ENCODE peak calls at places on chromosomes 12 and 14, in nine cellular contexts. F is HCEC 1CT; H is HT1080; U is astrocyte of the cerebellum; X is psoas muscle; Y is T-helper 1 cell; A is left colon; Q is activated naive CD8-positive, alpha-beta T cell treated with anti-CD3 and anti-CD28 coated beads, Interleukin-2, amount 50 U/mL, for 24 hours; T is SK-N-MC. E is an unnamed sample.

GRCh38 chr14:32588448-32589320 is 259.6 kb downstream of the AKAP6 start:
- DNase-seq in U (peak), Q (no peak), A (no peak), H (no peak), T (peak), X (no peak), F (peak), Y (no peak), E (no peak)

GRCh38 chr14:45181806-45182205 is 46.1 kb downstream of the FANCM start:
- DNase-seq in A (no peak), X (no peak), Y (no peak), H (no peak), T (no peak), U (no peak), F (no peak), Q (no peak), E (no peak)

GRCh38 chr12:94244165-94245133 is 96.1 kb downstream of the PLXNC1 start:
- DNase-seq in T (no peak), F (peak), H (peak), U (no peak), X (no peak), Y (no peak), Q (peak), A (peak), E (peak)

GRCh38 chr14:92599786-92600185 is 86.2 kb downstream of the RIN3 start:
- DNase-seq in A (no peak), X (no peak), U (no peak), F (no peak), T (no peak), Q (no peak), Y (no peak), H (peak), E (no peak)

GRCh38 chr12:88562151-88562550 is 18.1 kb downstream of the KITLG start:
- DNase-seq in Q (no peak), H (no peak), U (no peak), A (no peak), X (no peak), F (no peak), Y (no peak), T (no peak), E (no peak)

GRCh38 chr12:56773113-56773512 is 10.0 kb downstream of the HSD17B6 start:
- DNase-seq in Y (no peak), X (no peak), H (no peak), U (no peak), Q (no peak), F (no peak), T (no peak), A (no peak), E (no peak)

GRCh38 chr12:24054411-24054810 is 104.9 kb upstream of the SOX5 start:
- DNase-seq in U (no peak), F (no peak), H (no peak), A (no peak), T (no peak), X (no peak), Q (no peak), Y (no peak), E (no peak)

GRCh38 chr14:84927096-84927910 is 602.6 kb upstream of the FLRT2 start:
- DNase-seq in H (no peak), A (no peak), X (no peak), F (no peak), U (no peak), T (no peak), Y (no peak), Q (no peak), E (no peak)

GRCh38 chr12:27293463-27293862 is 39.2 kb upstream of the BMAL2 start:
- DNase-seq in Y (no peak), U (peak), Q (no peak), F (no peak), T (no peak), A (no peak), H (no peak), X (no peak), E (no peak)

GRCh38 chr12:24280085-24280842 is 330.8 kb upstream of the SOX5 start:
- DNase-seq in X (no peak), Y (no peak), T (no peak), Q (no peak), F (no peak), H (no peak), A (no peak), U (no peak), E (no peak)

GRCh38 chr12:103677341-103677740 is 90.3 kb downstream of the STAB2 start:
- DNase-seq in T (no peak), Q (no peak), U (no peak), X (no peak), H (no peak), F (no peak), Y (no peak), A (peak), E (no peak)

GRCh38 chr12:113103756-113104450 is 31.7 kb downstream of the RASAL1 start:
- DNase-seq in H (no peak), U (no peak), X (no peak), Y (peak), T (no peak), F (no peak), Q (peak), A (no peak), E (peak)

GRCh38 chr12:12859690-12860089 is 31.7 kb upstream of the GPRC5A start:
- DNase-seq in T (no peak), U (no peak), A (no peak), Q (no peak), H (peak), F (peak), X (no peak), Y (no peak), E (no peak)

GRCh38 chr12:1832801-1833595 is 12.6 kb downstream of the LRTM2 start:
- DNase-seq in Y (no peak), F (no peak), H (no peak), X (no peak), T (no peak), U (no peak), A (no peak), Q (no peak), E (no peak)

GRCh38 chr12:71472441-71472911 is 32.9 kb downstream of the LGR5 start:
- DNase-seq in U (no peak), H (no peak), T (no peak), A (no peak), Q (no peak), Y (no peak), X (no peak), F (peak), E (no peak)

GRCh38 chr12:9244894-9245293 is 36.7 kb upstream of the PZP start:
- DNase-seq in T (no peak), U (no peak), H (peak), A (no peak), Q (peak), X (peak), F (no peak), Y (no peak), E (no peak)

GRCh38 chr12:110807640-110808039 is 39.1 kb upstream of the CCDC63 start:
- DNase-seq in A (no peak), F (no peak), T (no peak), X (no peak), Y (no peak), Q (no peak), U (no peak), H (no peak), E (no peak)

GRCh38 chr12:50536831-50537537 is 32.2 kb downstream of the DIP2B start:
- DNase-seq in Q (no peak), T (no peak), X (no peak), F (no peak), U (no peak), A (no peak), Y (no peak), H (no peak), E (no peak)

GRCh38 chr14:104105822-104106470 is 20.4 kb downstream of the ASPG start:
- DNase-seq in Y (no peak), X (peak), U (no peak), A (peak), H (no peak), F (no peak), T (no peak), Q (no peak), E (no peak)

GRCh38 chr14:71021347-71022014 is 114.2 kb downstream of the PCNX1 start:
- DNase-seq in Q (no peak), A (no peak), F (peak), X (no peak), T (no peak), Y (no peak), H (peak), U (peak), E (no peak)

GRCh38 chr12:243381-243780 is 19.3 kb downstream of the SLC6A13 start:
- DNase-seq in Y (no peak), T (no peak), Q (no peak), U (no peak), F (no peak), X (no peak), A (no peak), H (no peak), E (no peak)

GRCh38 chr14:59161571-59162175 is 26.8 kb upstream of the DAAM1 start:
- DNase-seq in X (no peak), Q (peak), U (peak), T (no peak), H (peak), A (no peak), F (peak), Y (no peak), E (no peak)

GRCh38 chr14:58299665-58300202 is 1.4 kb downstream of the ARID4A start:
- DNase-seq in Q (peak), A (peak), H (no peak), T (no peak), F (no peak), U (no peak), X (no peak), Y (no peak), E (no peak)

GRCh38 chr12:110531741-110532333 is 29.7 kb downstream of the RAD9B start:
- DNase-seq in F (peak), Y (no peak), X (no peak), T (no peak), H (peak), U (peak), Q (no peak), A (no peak), E (no peak)

GRCh38 chr12:131829795-131830334 is 1.7 kb downstream of the MMP17 start:
- DNase-seq in X (no peak), A (no peak), F (no peak), H (no peak), Y (no peak), T (no peak), Q (no peak), U (no peak), E (no peak)

GRCh38 chr12:153080-153746 is 60.7 kb downstream of the SLC6A12 start:
- DNase-seq in A (peak), U (no peak), T (no peak), H (peak), Y (peak), F (peak), X (peak), Q (peak), E (peak)

GRCh38 chr12:2372178-2372577 is 319.4 kb downstream of the CACNA1C start:
- DNase-seq in U (no peak), X (no peak), H (no peak), A (no peak), F (no peak), Y (no peak), T (no peak), Q (no peak), E (no peak)

GRCh38 chr12:64103821-64104220 is 118.3 kb downstream of the KICS2 start:
- DNase-seq in F (peak), X (no peak), H (no peak), Y (no peak), U (no peak), Q (no peak), A (no peak), T (no peak), E (no peak)

GRCh38 chr12:118175823-118176447 is 40.0 kb downstream of the PEBP1 start:
- DNase-seq in Y (no peak), F (no peak), X (no peak), H (no peak), U (no peak), A (no peak), Q (no peak), T (no peak), E (no peak)

GRCh38 chr12:3087758-3088157 is 10.6 kb downstream of the TSPAN9 start:
- DNase-seq in U (no peak), H (no peak), F (no peak), A (no peak), T (no peak), X (no peak), Y (no peak), Q (no peak), E (no peak)

GRCh38 chr12:94795520-94795919 is 145.2 kb upstream of the TMCC3 start:
- DNase-seq in F (peak), U (peak), X (no peak), A (no peak), H (peak), Y (no peak), T (no peak), Q (no peak), E (no peak)

GRCh38 chr12:101608301-101609133 is 13.7 kb downstream of the MYBPC1 start:
- DNase-seq in X (peak), F (no peak), U (no peak), T (no peak), Q (no peak), H (no peak), A (peak), Y (no peak), E (no peak)

GRCh38 chr12:92502417-92503028 is 200.3 kb upstream of the PLEKHG7 start:
- DNase-seq in U (no peak), F (no peak), Q (peak), H (no peak), Y (no peak), A (no peak), T (no peak), X (no peak), E (no peak)

GRCh38 chr12:43988838-43989560 is 153.1 kb downstream of the TMEM117 start:
- DNase-seq in Y (no peak), A (no peak), T (no peak), U (no peak), F (peak), Q (no peak), H (peak), X (no peak), E (no peak)

E was measured in T-cell.